ENCODE peak calls at places on chromosome 3, in seven cellular contexts. B is fibroblast of pulmonary artery, D is esophagus muscularis mucosa, J is pancreas, G is RWPE1, A is foreskin fibroblast, W is A549. E is an unnamed sample.

GRCh38 chr3:42488687-42489086 is 13.8 kb upstream of the VIPR1 start:
- DNase-seq in B (no peak), D (peak), J (no peak), G (no peak), A (no peak), W (no peak), E (no peak)

GRCh38 chr3:35522450-35522849 is 116.9 kb upstream of the ARPP21 start:
- DNase-seq in B (no peak), D (no peak), J (no peak), G (no peak), A (no peak), W (no peak), E (no peak)

GRCh38 chr3:31546152-31546551 is 13.4 kb downstream of the STT3B start:
- DNase-seq in B (peak), D (no peak), J (no peak), G (no peak), A (peak), W (no peak), E (no peak)

GRCh38 chr3:135412475-135412874 is 553.1 kb upstream of the PPP2R3A start:
- DNase-seq in B (no peak), D (no peak), J (no peak), G (no peak), A (no peak), W (no peak), E (no peak)

GRCh38 chr3:112646623-112647022 is 5.7 kb upstream of the CCDC80 start:
- DNase-seq in B (no peak), D (no peak), J (no peak), G (no peak), A (no peak), W (peak), E (no peak)

GRCh38 chr3:29646042-29646441 is 365.2 kb downstream of the RBMS3 start:
- DNase-seq in B (no peak), D (no peak), J (no peak), G (no peak), A (no peak), W (no peak), E (no peak)

GRCh38 chr3:60972599-60972998 is 278.7 kb downstream of the FHIT start:
- DNase-seq in B (no peak), D (no peak), J (no peak), G (no peak), A (no peak), W (no peak), E (no peak)

GRCh38 chr3:106699093-106699492 is 678.1 kb upstream of the CCDC54 start:
- DNase-seq in B (no peak), D (no peak), J (no peak), G (no peak), A (no peak), W (no peak), E (no peak)

GRCh38 chr3:50119786-50120185 is 31.1 kb downstream of the RBM5 start:
- DNase-seq in B (no peak), D (peak), J (no peak), G (no peak), A (no peak), W (no peak), E (no peak)

GRCh38 chr3:122982202-122983185 is 45.1 kb downstream of the SEMA5B start:
- DNase-seq in B (no peak), D (no peak), J (no peak), G (no peak), A (no peak), W (no peak), E (peak)

GRCh38 chr3:180631317-180631716 is 29.4 kb downstream of the TTC14 start:
- DNase-seq in B (no peak), D (no peak), J (no peak), G (no peak), A (no peak), W (no peak), E (no peak)

GRCh38 chr3:22117751-22118346 is 366.8 kb upstream of the ZNF385D start:
- DNase-seq in B (peak), D (no peak), J (no peak), G (peak), A (peak), W (no peak), E (no peak)

GRCh38 chr3:25843332-25843731 is 53.4 kb downstream of the OXSM start:
- DNase-seq in B (peak), D (no peak), J (no peak), G (no peak), A (peak), W (no peak), E (no peak)
- TF ChIP-seq CTCF in B (no peak), D (peak), J (no peak), G (no peak), A (no peak), W (peak), E (no peak)

GRCh38 chr3:46076606-46077005 is 49.3 kb upstream of the XCR1 start:
- DNase-seq in B (peak), D (no peak), J (no peak), G (no peak), A (peak), W (no peak), E (no peak)
- TF ChIP-seq CTCF in B (peak), D (no peak), J (no peak), G (no peak), A (peak), W (no peak), E (no peak)

GRCh38 chr3:53104762-53105161 is 25.5 kb downstream of the RFT1 start:
- DNase-seq in B (no peak), D (no peak), J (no peak), G (no peak), A (no peak), W (no peak), E (no peak)

GRCh38 chr3:53103566-53104296 is 26.5 kb downstream of the RFT1 start:
- DNase-seq in B (peak), D (no peak), J (no peak), G (no peak), A (peak), W (no peak), E (no peak)

GRCh38 chr3:53101956-53102355 is 28.3 kb downstream of the RFT1 start:
- DNase-seq in B (no peak), D (no peak), J (no peak), G (no peak), A (no peak), W (no peak), E (no peak)

GRCh38 chr3:53100818-53101466 is 29.3 kb downstream of the RFT1 start:
- DNase-seq in B (no peak), D (no peak), J (no peak), G (no peak), A (no peak), W (no peak), E (no peak)

GRCh38 chr3:53102601-53103147 is 27.6 kb downstream of the RFT1 start:
- DNase-seq in B (no peak), D (no peak), J (no peak), G (no peak), A (peak), W (no peak), E (no peak)
- TF ChIP-seq CTCF in B (no peak), D (no peak), J (no peak), G (no peak), A (no peak), W (no peak), E (no peak)

DNA sequence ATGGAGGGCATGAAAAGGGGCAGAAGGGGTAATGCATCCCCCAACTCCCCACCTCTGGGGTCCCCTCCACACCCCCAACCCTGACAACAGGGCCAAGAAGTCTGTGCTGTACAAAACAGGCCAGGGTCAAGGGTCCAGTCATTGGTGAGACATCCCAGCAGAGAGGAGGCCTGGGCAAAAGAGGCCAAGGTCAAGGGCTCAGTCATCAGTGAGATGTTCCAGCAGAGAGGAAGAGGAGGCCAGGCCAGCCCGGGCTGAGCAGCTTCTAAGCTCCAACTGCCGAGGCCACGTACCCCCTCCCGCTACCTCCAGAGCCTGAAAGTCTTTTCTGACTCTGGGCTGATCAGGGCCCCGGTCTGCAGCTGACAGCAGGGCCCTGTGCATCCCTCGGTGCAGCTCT is 52.4 kb downstream of the LHFPL4 start:
- DNase-seq in B (no peak), D (no peak), J (no peak), G (no peak), A (no peak), W (no peak), E (no peak)
- TF ChIP-seq CTCF in B (no peak), D (no peak), J (no peak), G (no peak), A (no peak), W (no peak), E (no peak)

GRCh38 chr3:27532931-27533607 is 48.9 kb upstream of the SLC4A7 start:
- DNase-seq in B (no peak), D (no peak), J (no peak), G (peak), A (peak), W (no peak), E (no peak)

GRCh38 chr3:27532426-27532825 is 48.2 kb upstream of the SLC4A7 start:
- DNase-seq in B (no peak), D (no peak), J (no peak), G (no peak), A (no peak), W (no peak), E (no peak)

GRCh38 chr3:27536451-27536850 is 52.3 kb upstream of the SLC4A7 start:
- DNase-seq in B (no peak), D (no peak), J (no peak), G (no peak), A (no peak), W (no peak), E (no peak)

GRCh38 chr3:27535809-27536392 is 51.7 kb upstream of the SLC4A7 start:
- DNase-seq in B (peak), D (no peak), J (no peak), G (peak), A (peak), W (no peak), E (no peak)

DNA sequence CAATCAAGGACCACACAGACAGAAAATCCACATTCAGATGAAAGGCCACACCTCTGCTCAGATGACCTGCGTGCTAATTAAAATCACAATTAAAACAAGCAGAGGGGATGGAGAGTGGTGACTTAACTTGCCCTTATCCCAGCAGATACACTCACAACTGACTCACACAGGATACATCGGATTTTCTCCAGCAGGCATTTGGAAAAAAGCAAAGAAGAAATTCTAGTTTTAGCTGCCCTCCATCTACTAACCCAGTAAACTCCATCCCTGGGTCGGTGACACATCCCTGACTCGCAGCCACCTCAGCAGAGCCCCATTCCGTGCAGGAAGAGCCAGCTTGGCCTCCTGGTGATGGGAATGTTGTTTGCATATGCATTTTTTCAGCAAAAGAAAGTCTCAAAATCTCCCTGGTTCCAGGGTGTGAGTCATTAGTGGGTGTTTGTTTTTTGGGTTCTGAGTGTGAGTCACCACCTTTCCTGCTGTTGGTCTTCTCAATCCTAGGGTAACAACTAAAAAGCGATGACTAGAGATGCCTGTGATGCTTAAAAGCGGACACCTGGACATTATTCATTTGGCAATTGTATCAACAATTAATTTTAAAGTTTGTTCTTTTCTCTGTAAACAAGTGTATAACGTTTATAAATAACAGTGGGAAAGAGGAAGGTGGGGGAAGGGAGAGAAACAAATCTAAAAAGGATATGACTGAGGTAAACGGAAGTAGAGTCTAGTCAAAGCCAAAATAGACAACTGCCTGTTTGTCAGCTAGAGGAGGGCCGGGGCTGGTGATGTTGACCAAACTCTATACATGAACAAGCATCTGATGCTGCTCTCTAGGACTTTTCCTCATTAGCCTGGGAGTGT is 49.8 kb upstream of the SLC4A7 start:
- DNase-seq in B (peak), D (peak), J (no peak), G (peak), A (peak), W (peak), E (peak)
- TF ChIP-seq CTCF in B (peak), D (no peak), J (no peak), G (no peak), A (peak), W (no peak), E (peak)

GRCh38 chr3:193798097-193798496 is 205.1 kb downstream of the OPA1 start:
- DNase-seq in B (peak), D (no peak), J (no peak), G (no peak), A (no peak), W (no peak), E (no peak)

GRCh38 chr3:193791041-193792032 is 198.3 kb downstream of the OPA1 start:
- DNase-seq in B (no peak), D (no peak), J (peak), G (peak), A (no peak), W (no peak), E (no peak)

GRCh38 chr3:193796089-193796488 is 203.1 kb downstream of the OPA1 start:
- DNase-seq in B (no peak), D (no peak), J (no peak), G (peak), A (no peak), W (no peak), E (no peak)

GRCh38 chr3:193795062-193795690 is 202.2 kb downstream of the OPA1 start:
- DNase-seq in B (peak), D (no peak), J (no peak), G (no peak), A (peak), W (no peak), E (no peak)

GRCh38 chr3:193794002-193794835 is 201.2 kb downstream of the OPA1 start:
- DNase-seq in B (peak), D (no peak), J (no peak), G (no peak), A (no peak), W (no peak), E (no peak)
- TF ChIP-seq CTCF in B (peak), D (no peak), J (no peak), G (no peak), A (no peak), W (no peak), E (no peak)

GRCh38 chr3:185082149-185082548 is 70.7 kb downstream of the C3orf70 start:
- DNase-seq in B (no peak), D (no peak), J (no peak), G (no peak), A (no peak), W (no peak), E (no peak)
- TF ChIP-seq CTCF in B (no peak), D (no peak), J (no peak), G (no peak), A (no peak), W (no peak), E (no peak)

GRCh38 chr3:168044049-168044448 is 51.7 kb downstream of the GOLIM4 start:
- DNase-seq in B (no peak), D (no peak), J (no peak), G (no peak), A (no peak), W (no peak), E (peak)

GRCh38 chr3:168036654-168037419 is 58.9 kb downstream of the GOLIM4 start:
- DNase-seq in B (no peak), D (no peak), J (peak), G (no peak), A (no peak), W (no peak), E (no peak)

GRCh38 chr3:168040624-168041208 is 55.0 kb downstream of the GOLIM4 start:
- DNase-seq in B (peak), D (no peak), J (no peak), G (peak), A (peak), W (peak), E (peak)
- TF ChIP-seq CTCF in B (peak), D (peak), J (peak), G (peak), A (peak), W (peak), E (peak)